ENCODE peak calls at places on chromosomes 5 and 9, in four cellular contexts. F is IMR-90, X is mesenchymal stem cell, V is neuronal stem cell. R is an unnamed sample.

GRCh38 chr5:135481908-135482307 is 29.8 kb upstream of the TIFAB start:
- DNase-seq in F (no peak), X (no peak), V (no peak), R (no peak)

GRCh38 chr5:145811834-145812625 is 23.1 kb downstream of the PRELID2 start:
- DNase-seq in F (peak; percentile 48), X (peak; percentile 46), V (no peak), R (peak; percentile 74)

GRCh38 chr9:94773655-94774054 is 47.2 kb downstream of the AOPEP start:
- DNase-seq in F (no peak), X (no peak), V (no peak), R (no peak)

GRCh38 chr5:1507961-1508678 is 15.6 kb downstream of the LPCAT1 start:
- DNase-seq in F (no peak), X (no peak), V (no peak), R (no peak)

GRCh38 chr9:33029106-33029788 is 4.2 kb downstream of the DNAJA1 start:
- DNase-seq in F (peak; percentile 75), X (peak; percentile 61), V (no peak), R (no peak)

GRCh38 chr9:108813951-108814601 is 41.7 kb downstream of the ACTL7B start:
- DNase-seq in F (no peak), X (peak; percentile 71), V (no peak), R (peak; percentile 58)

GRCh38 chr5:38023353-38023752 is 183.5 kb upstream of the GDNF start:
- DNase-seq in F (no peak), X (no peak), V (no peak), R (no peak)

GRCh38 chr5:111251941-111252340 is 27.8 kb downstream of the CAMK4 start:
- DNase-seq in F (peak; percentile 22), X (no peak), V (no peak), R (no peak)

GRCh38 chr5:138439537-138440225 is 824 bp downstream of the REEP2 start:
- DNase-seq in F (peak; percentile 3), X (peak; percentile 17), V (no peak), R (peak; percentile 48)

GRCh38 chr9:120928720-120929389 is 2.3 kb upstream of the TRAF1 start:
- DNase-seq in F (no peak), X (peak; percentile 46), V (peak; percentile 45), R (peak; percentile 52)

GRCh38 chr9:92550765-92551164 is 15.0 kb upstream of the ECM2 start:
- DNase-seq in F (no peak), X (no peak), V (no peak), R (peak; percentile 44)

GRCh38 chr5:158162479-158162878 is 303.5 kb upstream of the CLINT1 start:
- DNase-seq in F (no peak), X (no peak), V (no peak), R (peak; percentile 41)

GRCh38 chr9:21883642-21884041 is 81.2 kb downstream of the MTAP start:
- DNase-seq in F (no peak), X (no peak), V (no peak), R (peak; percentile 48)

GRCh38 chr9:27108981-27109541 is at the start of gene TEK:
- DNase-seq in F (peak; percentile 44), X (peak; percentile 78), V (peak; percentile 33), R (peak; percentile 84)
- H3K18ac ChIP-seq in F (peak within 1 kb of the TSS; percentile 100), X (peak within 1 kb of the TSS; percentile 54), V (no peak within 1 kb of the TSS), R (peak within 1 kb of the TSS; percentile 42)

GRCh38 chr9:128097156-128098016 is 29.4 kb downstream of the SLC25A25 start:
- DNase-seq in F (no peak), X (no peak), V (no peak), R (no peak)

GRCh38 chr9:128099932-128100491 is 27.5 kb downstream of the PTGES2 start:
- DNase-seq in F (no peak), X (no peak), V (no peak), R (no peak)

GRCh38 chr9:128098936-128099931 is 28.3 kb downstream of the PTGES2 start:
- DNase-seq in F (no peak), X (no peak), V (no peak), R (peak; percentile 34)

GRCh38 chr9:128096614-128097013 is 28.6 kb downstream of the SLC25A25 start:
- DNase-seq in F (no peak), X (no peak), V (no peak), R (peak; percentile 86)

DNA sequence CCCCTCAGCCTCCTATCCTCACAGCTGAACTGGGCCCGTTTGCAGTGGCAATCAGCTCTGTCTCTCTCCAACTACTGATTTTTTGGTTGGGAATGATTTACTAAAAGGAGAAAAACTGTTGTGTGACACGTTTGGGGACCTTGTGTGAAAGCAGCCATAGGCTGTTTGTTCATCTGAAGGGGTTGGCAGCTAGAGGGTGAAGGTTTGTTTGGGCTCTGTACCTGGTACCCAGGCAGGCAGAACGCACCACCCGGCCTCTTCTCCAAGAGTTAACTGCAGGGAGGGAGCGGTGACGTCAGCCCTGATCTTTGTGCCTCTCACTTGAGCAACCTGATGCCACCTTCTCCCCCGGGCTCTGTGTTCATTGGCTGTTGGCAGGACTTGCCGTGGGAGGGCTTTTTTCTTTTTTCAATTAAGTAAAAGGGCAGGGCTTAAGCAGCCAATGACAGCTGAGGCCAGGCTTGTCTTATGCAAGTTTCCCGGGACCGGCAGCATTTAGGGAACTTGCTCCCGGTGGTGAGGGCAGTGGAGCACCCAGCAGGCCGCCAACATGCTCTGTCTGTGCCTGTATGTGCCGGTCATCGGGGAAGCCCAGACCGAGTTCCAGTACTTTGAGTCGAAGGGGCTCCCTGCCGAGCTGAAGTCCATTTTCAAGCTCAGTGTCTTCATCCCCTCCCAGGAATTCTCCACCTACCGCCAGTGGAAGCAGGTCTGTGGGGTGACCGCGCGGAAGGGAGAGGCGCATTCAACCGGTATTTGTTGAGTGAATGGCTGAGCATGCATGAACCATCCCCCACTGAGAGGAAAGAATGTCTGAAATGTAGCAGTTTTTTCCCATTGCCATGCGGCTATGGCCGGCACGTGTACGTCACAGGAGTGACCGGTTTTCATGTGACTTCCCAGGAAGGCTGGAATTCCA is 29.3 kb downstream of the PTGES2 start:
- DNase-seq in F (peak; percentile 98), X (peak; percentile 98), V (peak; percentile 93), R (peak; percentile 100)
- H2BK15ac ChIP-seq in F (peak overlapping the region; percentile 83), X (no peak overlapping the region), V (no peak overlapping the region), R (no peak overlapping the region)

GRCh38 chr5:149450199-149450598 is 71.1 kb upstream of the IL17B start:
- DNase-seq in F (peak; percentile 87), X (peak; percentile 63), V (no peak), R (no peak)

GRCh38 chr5:149452007-149452664 is 73.0 kb upstream of the IL17B start:
- DNase-seq in F (peak; percentile 53), X (peak; percentile 93), V (no peak), R (peak; percentile 95)

GRCh38 chr5:149453618-149454415 is 74.7 kb upstream of the IL17B start:
- DNase-seq in F (no peak), X (no peak), V (no peak), R (no peak)

GRCh38 chr5:149455889-149456409 is 76.9 kb upstream of the IL17B start:
- DNase-seq in F (peak; percentile 86), X (peak; percentile 89), V (no peak), R (no peak)

GRCh38 chr5:149452665-149453617 is 73.8 kb upstream of the IL17B start:
- DNase-seq in F (peak; percentile 96), X (peak; percentile 99), V (no peak), R (peak; percentile 96)
- H3K79me1 ChIP-seq in F (peaks cover 43% of the 10 kb centered on the region), X (no peaks in the 10 kb centered on the region), V (no peaks in the 10 kb centered on the region), R (no peaks in the 10 kb centered on the region)

GRCh38 chr9:136602193-136602885 is 56.5 kb upstream of the NOTCH1 start:
- DNase-seq in F (no peak), X (no peak), V (no peak), R (no peak)

GRCh38 chr9:136603216-136603615 is 57.4 kb upstream of the NOTCH1 start:
- DNase-seq in F (no peak), X (no peak), V (no peak), R (no peak)

GRCh38 chr9:136604823-136605525 is 57.7 kb upstream of the EGFL7 start:
- DNase-seq in F (no peak), X (no peak), V (no peak), R (no peak)

GRCh38 chr9:136605966-136606365 is 56.8 kb upstream of the EGFL7 start:
- DNase-seq in F (no peak), X (no peak), V (no peak), R (no peak)

GRCh38 chr9:136603901-136604816 is 58.3 kb upstream of the NOTCH1 start:
- DNase-seq in F (no peak), X (no peak), V (no peak), R (no peak)
- H3K18ac ChIP-seq in F (no peak overlapping the region), X (no peak overlapping the region), V (peak overlapping the region; percentile 88), R (no peak overlapping the region)